ENCODE peak calls at places on chromosomes 5 and 9, in five cellular contexts. H is A549, B is tibial nerve, T is suprapubic skin, Z is stomach. K is an unnamed sample.

GRCh38 chr9:73810585-73811215 is 659.0 kb downstream of the ANXA1 start:
- DNase-seq in H (no peak), B (no peak), T (no peak), Z (no peak), K (no peak)

GRCh38 chr5:143663872-143664271 is 148.1 kb upstream of the HMHB1 start:
- DNase-seq in H (no peak), B (no peak), T (no peak), Z (no peak), K (no peak)

GRCh38 chr5:83378624-83379259 is 92.8 kb upstream of the VCAN start:
- DNase-seq in H (no peak), B (no peak), T (no peak), Z (no peak), K (no peak)

GRCh38 chr5:135502836-135503520 is 32.8 kb downstream of the NEUROG1 start:
- DNase-seq in H (no peak), B (no peak), T (no peak), Z (no peak), K (no peak)

GRCh38 chr5:95331358-95331757 is 46.5 kb upstream of the MCTP1 start:
- DNase-seq in H (no peak), B (no peak), T (no peak), Z (no peak), K (no peak)

GRCh38 chr9:71685394-71685793 is 82.9 kb downstream of the CEMIP2 start:
- DNase-seq in H (no peak), B (no peak), T (no peak), Z (no peak), K (no peak)

GRCh38 chr5:143775258-143775657 is 36.7 kb upstream of the HMHB1 start:
- DNase-seq in H (no peak), B (no peak), T (no peak), Z (no peak), K (no peak)

GRCh38 chr9:5800969-5801738 is 31.8 kb downstream of the ERMP1 start:
- DNase-seq in H (no peak), B (no peak), T (no peak), Z (no peak), K (no peak)

GRCh38 chr9:134033516-134034214 is 8.4 kb downstream of the BRD3OS start:
- DNase-seq in H (no peak), B (no peak), T (peak), Z (no peak), K (no peak)

GRCh38 chr5:153592081-153592480 is 101.6 kb downstream of the GRIA1 start:
- DNase-seq in H (no peak), B (no peak), T (no peak), Z (no peak), K (no peak)

GRCh38 chr9:120696551-120697230 is 17.6 kb downstream of the MEGF9 start:
- DNase-seq in H (no peak), B (no peak), T (no peak), Z (no peak), K (no peak)

GRCh38 chr9:83707518-83707767 is 315 bp downstream of the UBQLN1 start:
- DNase-seq in H (peak), B (peak), T (peak), Z (peak), K (no peak)

GRCh38 chr9:98943682-98944129 is at the start of gene COL15A1:
- DNase-seq in H (no peak), B (no peak), T (no peak), Z (no peak), K (peak)

GRCh38 chr9:76161546-76161945 is 232.7 kb downstream of the RFK start:
- DNase-seq in H (no peak), B (no peak), T (no peak), Z (no peak), K (peak)

GRCh38 chr5:113264061-113264460 is 170.7 kb downstream of the TSSK1B start:
- DNase-seq in H (no peak), B (no peak), T (no peak), Z (no peak), K (no peak)

GRCh38 chr9:8857330-8858249 is 1058.0 kb upstream of the DMAC1 start:
- DNase-seq in H (no peak), B (peak), T (peak), Z (peak), K (peak)

GRCh38 chr5:88368201-88368600 is 99.6 kb upstream of the TMEM161B start:
- DNase-seq in H (no peak), B (no peak), T (no peak), Z (no peak), K (no peak)

GRCh38 chr5:150556859-150557506 is 49.1 kb downstream of the NDST1 start:
- DNase-seq in H (no peak), B (no peak), T (no peak), Z (no peak), K (no peak)

GRCh38 chr5:172875372-172876279 is 41.6 kb downstream of the ERGIC1 start:
- DNase-seq in H (no peak), B (no peak), T (no peak), Z (no peak), K (no peak)

GRCh38 chr9:121782514-121783110 is 131.2 kb downstream of the DAB2IP start:
- DNase-seq in H (no peak), B (no peak), T (no peak), Z (peak), K (peak)

GRCh38 chr9:121784706-121785426 is 133.4 kb downstream of the DAB2IP start:
- DNase-seq in H (no peak), B (no peak), T (no peak), Z (peak), K (no peak)

GRCh38 chr9:121781701-121782464 is 130.4 kb downstream of the DAB2IP start:
- DNase-seq in H (no peak), B (no peak), T (no peak), Z (peak), K (no peak)

GRCh38 chr9:121783126-121783522 is 131.7 kb downstream of the DAB2IP start:
- DNase-seq in H (no peak), B (no peak), T (no peak), Z (no peak), K (no peak)

DNA sequence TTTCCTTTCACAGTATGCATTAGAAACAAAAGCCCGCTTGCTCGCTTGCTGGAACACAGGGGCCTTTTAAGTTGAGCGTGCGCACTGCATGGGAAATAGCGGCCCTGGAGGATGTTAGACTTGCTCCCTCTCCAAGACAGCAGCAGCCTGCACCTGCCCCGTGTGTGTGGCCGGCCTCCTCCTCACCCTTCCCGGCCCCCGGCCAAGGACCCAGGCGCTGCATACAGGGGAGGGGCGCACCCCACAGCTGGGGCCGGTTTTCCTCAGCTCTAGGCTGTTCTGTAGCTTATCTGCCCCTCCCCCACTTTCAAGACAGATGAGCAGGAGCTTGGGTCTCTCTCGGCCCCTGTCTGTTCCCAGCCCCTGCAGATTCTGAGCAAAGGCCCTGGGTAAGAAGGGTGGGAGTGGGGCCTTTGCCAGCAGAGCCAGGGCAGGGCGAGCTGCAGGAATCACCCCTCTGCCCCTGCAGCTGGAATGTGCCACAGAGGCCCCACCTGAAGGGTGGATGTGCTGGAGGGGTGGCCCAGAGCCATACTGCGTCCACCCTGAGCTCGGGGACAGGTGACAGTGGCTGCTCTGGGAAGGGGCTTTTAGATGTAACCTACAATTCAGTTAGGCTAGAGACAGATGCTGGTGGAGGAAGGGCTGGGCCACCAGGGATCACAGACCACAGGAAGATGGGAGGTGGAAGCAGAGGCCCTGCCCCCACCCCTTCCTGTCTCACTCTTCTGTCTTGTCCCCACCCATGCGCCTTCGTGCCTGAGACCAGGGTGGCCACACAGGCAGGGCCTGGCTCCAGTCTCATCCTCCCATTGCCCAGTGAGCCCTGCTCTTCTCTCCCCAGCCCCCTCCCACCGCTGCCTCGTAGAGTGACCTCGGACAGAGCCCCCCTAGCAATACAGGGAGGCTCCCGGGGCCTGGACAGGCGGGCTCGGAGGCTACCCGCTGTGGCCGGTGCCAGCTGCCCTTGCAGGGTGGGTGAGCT is 132.4 kb downstream of the DAB2IP start:
- DNase-seq in H (no peak), B (no peak), T (no peak), Z (peak), K (peak)
- H3K27ac ChIP-seq in H (no peak), B (no peak), T (no peak), Z (no peak), K (no peak)

DNA sequence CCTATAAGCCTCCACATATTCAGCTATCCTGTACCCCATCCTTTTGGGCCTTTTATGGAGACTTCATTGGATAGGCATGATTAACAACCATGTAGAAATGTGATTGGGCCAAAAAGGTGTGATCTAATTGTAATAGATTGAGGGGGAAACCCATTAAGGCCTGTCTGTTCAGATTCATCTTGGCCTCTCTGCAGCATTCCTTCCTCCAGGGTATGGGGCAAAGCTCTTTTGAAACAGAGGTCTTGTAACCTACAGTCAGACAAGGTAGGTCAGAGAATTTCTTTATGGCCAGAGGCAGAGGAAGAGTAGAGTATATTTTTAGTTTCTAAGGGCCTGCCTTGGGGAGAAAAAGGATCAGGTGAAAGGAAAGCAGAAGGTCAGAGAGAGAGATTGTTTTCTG is 98.5 kb downstream of the INVS start:
- DNase-seq in H (no peak), B (no peak), T (no peak), Z (no peak), K (no peak)
- TF ChIP-seq CTCF in H (no peak), B (no peak), T (no peak), Z (no peak), K (no peak)

GRCh38 chr5:169666365-169666764 is 29.3 kb downstream of the DOCK2 start:
- DNase-seq in H (no peak), B (no peak), T (no peak), Z (no peak), K (no peak)

GRCh38 chr5:169668732-169669131 is 31.7 kb downstream of the DOCK2 start:
- DNase-seq in H (peak), B (no peak), T (no peak), Z (no peak), K (no peak)

GRCh38 chr5:169667896-169668674 is 31.0 kb downstream of the DOCK2 start:
- DNase-seq in H (peak), B (no peak), T (no peak), Z (no peak), K (no peak)

GRCh38 chr5:169670769-169671525 is 33.9 kb downstream of the DOCK2 start:
- DNase-seq in H (no peak), B (no peak), T (no peak), Z (no peak), K (no peak)
- TF ChIP-seq EP300 in H (no peak), B (no peak), T (no peak), Z (no peak), K (no peak)

DNA sequence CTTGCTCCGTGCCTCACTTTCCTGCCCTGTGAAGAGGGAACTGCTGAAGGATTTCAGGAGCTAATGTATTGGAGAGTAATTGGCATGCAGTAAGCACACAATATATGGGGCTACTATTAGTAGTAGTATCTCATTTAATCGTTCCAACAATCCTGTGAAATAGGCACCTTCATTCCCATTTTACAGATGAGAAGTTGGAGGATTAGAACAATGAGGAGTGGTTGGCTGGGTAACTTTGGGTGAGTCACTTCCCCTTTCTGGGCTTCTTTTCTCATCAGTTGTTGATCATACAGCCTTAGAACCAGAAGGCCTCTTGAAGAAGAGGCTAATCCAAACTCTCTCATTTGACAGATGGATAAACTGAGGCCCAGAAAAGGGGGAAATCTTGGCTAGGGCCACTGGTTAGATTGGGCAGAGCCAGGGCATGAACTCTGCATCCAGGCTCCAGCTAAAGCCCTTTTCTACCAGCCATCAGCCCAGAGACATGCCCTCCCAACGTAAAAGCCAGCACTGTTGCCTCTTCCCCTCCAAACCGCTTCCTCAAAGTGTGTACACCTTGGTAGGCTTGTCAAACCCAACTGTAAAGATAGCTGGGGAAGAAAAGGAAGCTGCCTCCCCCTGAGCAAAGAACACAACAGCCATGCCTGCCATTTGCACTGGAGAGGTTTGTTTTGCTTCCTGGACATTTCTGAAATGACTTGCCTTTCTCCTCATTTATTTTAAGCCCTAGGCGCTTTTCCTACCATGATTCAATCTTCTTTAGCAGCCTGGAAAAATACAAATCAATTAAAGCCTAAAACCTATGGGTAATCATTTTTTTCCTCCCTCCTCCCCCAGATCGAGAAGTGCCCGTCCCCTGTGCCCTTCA is 979 bp downstream of the SPACA9 start:
- DNase-seq in H (no peak), B (no peak), T (no peak), Z (no peak), K (no peak)
- H3K27ac ChIP-seq in H (no peak), B (no peak), T (peak), Z (peak), K (no peak)

GRCh38 chr9:97696025-97696822 is 916 bp downstream of the XPA start:
- DNase-seq in H (no peak), B (no peak), T (no peak), Z (no peak), K (no peak)
- TF ChIP-seq CTCF in H (no peak), B (no peak), T (no peak), Z (no peak), K (no peak)

GRCh38 chr5:17169507-17169906 is 47.9 kb upstream of the BASP1 start:
- DNase-seq in H (no peak), B (no peak), T (no peak), Z (no peak), K (no peak)
- TF ChIP-seq EP300 in H (no peak), B (no peak), T (no peak), Z (no peak), K (no peak)

DNA sequence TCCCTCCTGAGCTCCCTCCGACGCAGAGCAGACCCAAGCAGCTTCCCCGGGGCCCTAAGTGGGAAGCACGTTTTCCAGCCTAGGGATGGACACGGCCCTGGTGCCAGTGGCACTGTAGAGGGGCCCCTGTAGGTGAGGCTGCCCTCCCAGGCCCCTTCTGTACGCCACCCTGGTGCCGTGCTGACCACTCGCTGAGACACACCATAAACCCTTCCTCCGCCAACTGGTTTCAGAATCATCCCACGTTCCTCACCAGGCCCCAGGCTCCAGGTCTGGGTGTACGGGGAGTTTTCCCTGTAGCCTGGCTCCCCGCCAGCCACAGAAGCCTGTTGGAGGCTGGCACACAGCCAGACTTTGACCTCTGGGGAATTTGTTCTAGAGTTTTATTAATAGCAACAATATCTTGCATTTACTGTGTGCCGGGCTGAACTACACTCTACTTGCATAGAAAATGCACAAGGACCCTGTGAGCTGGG is 18.2 kb upstream of the WDR38 start:
- DNase-seq in H (no peak), B (peak), T (no peak), Z (peak), K (peak)
- H3K27ac ChIP-seq in H (peak), B (peak), T (no peak), Z (peak), K (no peak)

GRCh38 chr5:68261174-68262021 is 45.8 kb downstream of the PIK3R1 start:
- DNase-seq in H (no peak), B (no peak), T (no peak), Z (no peak), K (no peak)
- TF ChIP-seq CTCF in H (no peak), B (no peak), T (no peak), Z (no peak), K (no peak)

K was measured in ovary.